ENCODE peak calls at places on chromosome 17, in five cellular contexts. D is H1; E is effector memory CD4-positive, alpha-beta T cell; T is mucosa of descending colon; G is neural progenitor cell. S is an unnamed sample.

GRCh38 chr17:78390241-78391050 is 12.0 kb downstream of the PGS1 start:
- DNase-seq in D (no peak), E (no peak), T (no peak), G (no peak), S (no peak)

GRCh38 chr17:60086822-60087591 is 8.3 kb upstream of the HEATR6 start:
- DNase-seq in D (peak; percentile 1), E (no peak), T (no peak), G (no peak), S (no peak)

GRCh38 chr17:15398736-15399331 is 57.4 kb upstream of the TEKT3 start:
- DNase-seq in D (no peak), E (no peak), T (no peak), G (no peak), S (no peak)

GRCh38 chr17:56679148-56679766 is 85.8 kb downstream of the NOG start:
- DNase-seq in D (no peak), E (no peak), T (no peak), G (peak; percentile 69), S (no peak)

GRCh38 chr17:63772801-63773271 is 561 bp downstream of the CCDC47 start:
- DNase-seq in D (no peak), E (no peak), T (no peak), G (peak; percentile 22), S (no peak)

GRCh38 chr17:6159541-6160187 is 89.5 kb downstream of the WSCD1 start:
- DNase-seq in D (no peak), E (no peak), T (no peak), G (no peak), S (peak; percentile 25)

GRCh38 chr17:79837888-79838540 is 1.2 kb downstream of the CBX4 start:
- DNase-seq in D (no peak), E (no peak), T (peak; percentile 74), G (peak; percentile 41), S (no peak)

GRCh38 chr17:80636356-80637285 is 92.0 kb downstream of the RPTOR start:
- DNase-seq in D (no peak), E (no peak), T (no peak), G (no peak), S (no peak)

GRCh38 chr17:40498281-40499084 is 2.9 kb downstream of the TNS4 start:
- DNase-seq in D (no peak), E (no peak), T (no peak), G (no peak), S (peak; percentile 13)

GRCh38 chr17:78615631-78616030 is 38.4 kb upstream of the DNAH17 start:
- DNase-seq in D (no peak), E (no peak), T (no peak), G (no peak), S (no peak)

GRCh38 chr17:11535231-11535630 is 63.0 kb upstream of the DNAH9 start:
- DNase-seq in D (no peak), E (no peak), T (no peak), G (no peak), S (no peak)

GRCh38 chr17:80429356-80430275 is 14.6 kb downstream of the ENDOV start:
- DNase-seq in D (no peak), E (no peak), T (peak; percentile 41), G (no peak), S (no peak)

GRCh38 chr17:17152385-17152784 is 53.7 kb downstream of the PLD6 start:
- DNase-seq in D (no peak), E (no peak), T (no peak), G (no peak), S (no peak)

GRCh38 chr17:80080081-80080480 is 21.3 kb upstream of the GAA start:
- DNase-seq in D (no peak), E (no peak), T (no peak), G (no peak), S (no peak)

GRCh38 chr17:71208111-71208704 is 912.6 kb upstream of the SOX9 start:
- DNase-seq in D (no peak), E (no peak), T (no peak), G (no peak), S (no peak)

GRCh38 chr17:2070241-2071023 is 15.5 kb downstream of the HIC1 start:
- DNase-seq in D (no peak), E (no peak), T (no peak), G (no peak), S (peak; percentile 33)

GRCh38 chr17:75504347-75505151 is 10.8 kb downstream of the CASKIN2 start:
- DNase-seq in D (no peak), E (no peak), T (peak; percentile 55), G (peak; percentile 67), S (peak; percentile 63)

GRCh38 chr17:16052486-16052885 is 52.9 kb downstream of the TTC19 start:
- DNase-seq in D (no peak), E (no peak), T (no peak), G (no peak), S (no peak)

GRCh38 chr17:81294512-81295030 is 536 bp downstream of the SLC38A10 start:
- DNase-seq in D (no peak), E (no peak), T (peak; percentile 73), G (peak; percentile 45), S (peak; percentile 34)

GRCh38 chr17:82937411-82938371 is 97.9 kb upstream of the ZNF750 start:
- DNase-seq in D (no peak), E (no peak), T (peak; percentile 48), G (no peak), S (no peak)

GRCh38 chr17:65514541-65514940 is 46.9 kb downstream of the AXIN2 start:
- DNase-seq in D (no peak), E (no peak), T (no peak), G (no peak), S (no peak)

GRCh38 chr17:48961516-48962233 is 6.7 kb downstream of the GIP start:
- DNase-seq in D (no peak), E (no peak), T (no peak), G (peak; percentile 56), S (no peak)
- H3K4me1 ChIP-seq in D (peaks cover 8% of the 10 kb centered on the region), E (no peaks in the 10 kb centered on the region), T (no peaks in the 10 kb centered on the region), G (peaks cover 18% of the 10 kb centered on the region), S (no peaks in the 10 kb centered on the region)

DNA sequence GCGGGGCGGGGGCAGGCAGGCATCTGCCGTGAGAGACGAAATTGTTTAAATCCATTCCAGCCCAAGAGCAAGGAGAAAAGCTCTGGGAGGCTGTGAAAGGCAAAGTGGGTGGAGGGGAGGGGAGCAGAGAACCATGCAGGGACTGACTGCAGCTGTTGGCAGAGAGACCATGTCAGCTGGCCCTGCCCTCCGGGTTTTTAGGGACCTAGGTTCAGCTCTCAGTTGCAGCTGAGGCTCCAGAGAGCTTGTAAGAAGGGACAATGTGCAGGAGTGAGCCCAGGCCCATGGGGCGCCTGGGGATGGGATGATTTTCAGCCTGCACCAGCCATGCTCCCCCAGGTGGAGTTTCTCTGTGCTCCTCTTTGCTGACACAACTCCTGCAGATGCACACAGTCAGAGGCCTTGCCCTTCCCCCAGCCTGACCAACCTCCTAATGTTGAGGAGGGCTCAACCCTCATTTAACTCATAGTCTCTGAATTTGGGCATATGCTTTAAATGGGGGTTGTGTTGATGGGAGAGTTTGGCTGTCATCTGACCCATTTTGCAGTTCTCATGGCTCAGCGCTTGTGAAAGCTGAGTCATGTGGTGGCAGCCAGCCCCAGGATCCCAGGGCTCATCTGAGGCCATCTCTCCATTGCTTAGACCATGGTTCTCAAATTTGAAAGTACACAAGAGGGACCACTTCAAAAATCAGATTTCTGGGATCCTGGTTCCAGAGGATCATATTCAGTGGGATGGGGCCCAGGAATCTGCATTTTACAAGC is 70.8 kb downstream of the PLXDC1 start:
- DNase-seq in D (no peak), E (no peak), T (no peak), G (peak; percentile 50), S (no peak)
- H3K4me1 ChIP-seq in D (peaks cover 9% of the 10 kb centered on the region), E (no peaks in the 10 kb centered on the region), T (no peaks in the 10 kb centered on the region), G (peaks cover 14% of the 10 kb centered on the region), S (no peaks in the 10 kb centered on the region)

GRCh38 chr17:7839199-7839889 is 5.3 kb downstream of the KDM6B start:
- DNase-seq in D (no peak), E (no peak), T (peak; percentile 86), G (no peak), S (no peak)

GRCh38 chr17:7840875-7841274 is 6.9 kb downstream of the KDM6B start:
- DNase-seq in D (no peak), E (no peak), T (no peak), G (no peak), S (no peak)

GRCh38 chr17:7840441-7840840 is 6.4 kb downstream of the KDM6B start:
- DNase-seq in D (no peak), E (no peak), T (no peak), G (peak; percentile 60), S (no peak)

GRCh38 chr17:7841309-7841621 is 7.2 kb downstream of the KDM6B start:
- DNase-seq in D (no peak), E (no peak), T (no peak), G (no peak), S (no peak)

DNA sequence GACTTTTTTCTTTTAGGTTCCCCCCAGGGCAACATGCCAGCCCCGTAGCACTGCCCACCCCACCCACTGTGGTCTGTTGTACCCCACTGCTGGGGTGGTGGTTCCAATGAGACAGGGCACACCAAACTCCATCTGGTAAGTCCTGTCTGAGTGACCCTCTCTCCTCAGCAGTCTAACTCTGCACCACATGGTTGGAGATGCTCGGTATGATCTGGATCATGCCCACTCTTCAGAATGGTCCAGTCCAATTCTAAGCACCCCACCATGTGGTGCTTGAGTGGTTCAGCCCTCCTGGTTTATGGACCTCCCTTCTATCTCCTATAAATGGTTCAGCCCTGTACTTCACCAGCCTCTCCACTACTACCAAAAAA is 5.9 kb downstream of the KDM6B start:
- DNase-seq in D (no peak), E (no peak), T (peak; percentile 47), G (peak; percentile 31), S (no peak)
- H3K4me1 ChIP-seq in D (peaks cover 26% of the 10 kb centered on the region), E (peaks cover 58% of the 10 kb centered on the region), T (peaks cover 51% of the 10 kb centered on the region), G (peaks cover 35% of the 10 kb centered on the region), S (peaks cover 20% of the 10 kb centered on the region)

GRCh38 chr17:50207792-50208567 is 6.5 kb upstream of the COL1A1 start:
- DNase-seq in D (no peak), E (no peak), T (no peak), G (no peak), S (peak; percentile 29)

GRCh38 chr17:50208611-50209061 is 7.2 kb upstream of the COL1A1 start:
- DNase-seq in D (no peak), E (no peak), T (no peak), G (no peak), S (peak; percentile 23)

GRCh38 chr17:50210249-50211225 is 9.1 kb upstream of the COL1A1 start:
- DNase-seq in D (peak; percentile 81), E (no peak), T (peak; percentile 81), G (peak; percentile 48), S (peak; percentile 53)

GRCh38 chr17:50209472-50210248 is 8.2 kb upstream of the COL1A1 start:
- DNase-seq in D (no peak), E (no peak), T (peak; percentile 88), G (peak; percentile 70), S (peak; percentile 67)

DNA sequence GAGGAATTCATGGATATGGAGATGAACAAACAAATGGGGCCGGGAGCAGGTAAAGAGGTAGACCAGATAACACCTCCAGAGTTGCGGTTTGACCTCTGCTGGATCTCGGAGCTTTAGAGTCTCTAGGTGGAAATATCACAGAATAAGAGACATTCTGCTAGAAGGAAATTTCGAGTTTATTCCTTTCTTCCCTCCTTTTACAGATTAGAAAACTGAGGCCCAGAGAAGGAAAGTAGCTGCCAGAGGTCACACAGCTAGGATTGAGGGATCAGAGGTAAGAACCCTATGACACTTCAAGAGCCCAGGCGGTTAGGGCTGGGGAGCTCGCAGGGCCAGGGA is 7.7 kb upstream of the COL1A1 start:
- DNase-seq in D (no peak), E (no peak), T (no peak), G (no peak), S (no peak)
- H3K4me1 ChIP-seq in D (peaks cover 34% of the 10 kb centered on the region), E (no peaks in the 10 kb centered on the region), T (no peaks in the 10 kb centered on the region), G (peaks cover 46% of the 10 kb centered on the region), S (no peaks in the 10 kb centered on the region)

GRCh38 chr17:47106130-47106529 is 83.0 kb downstream of the CDC27 start:
- DNase-seq in D (no peak), E (no peak), T (no peak), G (no peak), S (no peak)
- H3K4me1 ChIP-seq in D (no peaks in the 10 kb centered on the region), E (no peaks in the 10 kb centered on the region), T (no peaks in the 10 kb centered on the region), G (no peaks in the 10 kb centered on the region), S (no peaks in the 10 kb centered on the region)

S was measured in Peyer's patch.